ENCODE peak calls at places on chromosomes 12 and 14, in ten cellular contexts. F, W, L, O, J, X, C, Y, E and N are unnamed samples.

GRCh38 chr14:29037428-29037827 is 270.8 kb downstream of the FOXG1 start:
- DNase-seq in J (no peak), W (no peak), Y (no peak), O (no peak), L (no peak), X (no peak), E (no peak), C (no peak), F (no peak), N (peak)

GRCh38 chr12:107645630-107646333 is 39.8 kb upstream of the PWP1 start:
- DNase-seq in Y (peak), J (peak), E (no peak), C (no peak), W (no peak), X (no peak), L (no peak), F (no peak), O (no peak), N (no peak)

GRCh38 chr12:47717443-47718193 is 7.7 kb downstream of the ENDOU start:
- DNase-seq in C (peak), O (peak), F (peak), J (peak), X (peak), E (peak), W (peak), L (peak), Y (peak), N (peak)

GRCh38 chr12:121769831-121770301 is 23.6 kb downstream of the RHOF start:
- DNase-seq in O (no peak), X (peak), W (no peak), J (no peak), C (no peak), F (peak), L (no peak), E (no peak), Y (no peak), N (no peak)

GRCh38 chr12:85779768-85780167 is 56.4 kb downstream of the RASSF9 start:
- DNase-seq in X (no peak), F (no peak), E (no peak), O (no peak), J (peak), C (peak), W (no peak), L (no peak), Y (no peak), N (no peak)

GRCh38 chr12:121806556-121807308 is 2.9 kb downstream of the SETD1B start:
- DNase-seq in F (peak), J (no peak), W (no peak), O (no peak), X (no peak), C (no peak), L (no peak), E (no peak), Y (no peak), N (no peak)

GRCh38 chr14:75406102-75406501 is 21.7 kb upstream of the JDP2 start:
- DNase-seq in W (no peak), X (no peak), Y (no peak), O (no peak), J (no peak), E (no peak), L (no peak), C (no peak), F (no peak), N (no peak)

GRCh38 chr14:35374273-35374681 is 30.3 kb downstream of the NFKBIA start:
- DNase-seq in O (peak), E (peak), F (peak), L (peak), Y (no peak), C (no peak), J (no peak), W (no peak), X (no peak), N (peak)

GRCh38 chr14:103753809-103754208 is 38.2 kb downstream of the ZFYVE21 start:
- DNase-seq in W (no peak), F (no peak), E (no peak), L (no peak), O (no peak), J (no peak), C (no peak), Y (no peak), X (no peak), N (no peak)